ENCODE peak calls at places on chromosomes 2 and 18, in ten cellular contexts. R is adrenal gland; L is effector memory CD4-positive, alpha-beta T cell; A is GM03348; B is A172; H is stimulated activated CD8-positive, alpha-beta memory T cell treated with anti-CD3 and anti-CD28 coated beads, Interleukin-15, amount 100 ng/mL, for 1 hour; Z is T-helper 2 cell; C is dorsolateral prefrontal cortex; X is NCI-H1417; I is NCI-H510A. G is an unnamed sample.
A peak's percentile ranks its signal among the peaks of the same experiment; 100 is the strongest.

GRCh38 chr2:181354626-181355025 is 102.6 kb upstream of the ITGA4 start:
- DNase-seq in R (no peak), L (no peak), A (peak; percentile 77), B (peak; percentile 21), H (no peak), Z (no peak), C (no peak), X (no peak), I (no peak), G (no peak)

GRCh38 chr18:77865853-77866252 is 616.2 kb downstream of the GALR1 start:
- DNase-seq in R (no peak), L (no peak), A (no peak), B (no peak), H (no peak), Z (no peak), C (no peak), X (no peak), I (no peak), G (no peak)

GRCh38 chr2:53631313-53632125 is 136.1 kb upstream of the CHAC2 start:
- DNase-seq in R (no peak), L (no peak), A (no peak), B (no peak), H (no peak), Z (no peak), C (no peak), X (no peak), I (no peak), G (no peak)

GRCh38 chr18:10989486-10989885 is 159.9 kb downstream of the PIEZO2 start:
- DNase-seq in R (no peak), L (no peak), A (no peak), B (no peak), H (no peak), Z (no peak), C (no peak), X (no peak), I (no peak), G (no peak)

GRCh38 chr2:37472959-37473358 is 128.5 kb downstream of the QPCT start:
- DNase-seq in R (no peak), L (no peak), A (peak; percentile 62), B (peak; percentile 35), H (no peak), Z (no peak), C (no peak), X (peak; percentile 24), I (no peak), G (no peak)

GRCh38 chr2:98472961-98473746 is 28.5 kb downstream of the INPP4A start:
- DNase-seq in R (no peak), L (no peak), A (no peak), B (no peak), H (no peak), Z (no peak), C (no peak), X (no peak), I (no peak), G (no peak)

GRCh38 chr2:120516323-120517314 is 170.7 kb downstream of the INHBB start:
- DNase-seq in R (no peak), L (no peak), A (no peak), B (no peak), H (no peak), Z (no peak), C (no peak), X (no peak), I (no peak), G (no peak)

GRCh38 chr2:236656721-236657120 is 87.1 kb downstream of the ACKR3 start:
- DNase-seq in R (no peak), L (no peak), A (no peak), B (no peak), H (no peak), Z (no peak), C (no peak), X (no peak), I (no peak), G (no peak)

GRCh38 chr2:97931851-97932211 is 63.9 kb downstream of the TMEM131 start:
- DNase-seq in R (no peak), L (no peak), A (no peak), B (no peak), H (no peak), Z (no peak), C (no peak), X (no peak), I (no peak), G (no peak)

GRCh38 chr2:67311536-67311935 is 85.6 kb upstream of the ETAA1 start:
- DNase-seq in R (no peak), L (no peak), A (no peak), B (peak; percentile 93), H (no peak), Z (no peak), C (no peak), X (no peak), I (no peak), G (no peak)

GRCh38 chr2:28534817-28535216 is 39.0 kb downstream of the PLB1 start:
- DNase-seq in R (no peak), L (no peak), A (no peak), B (no peak), H (no peak), Z (no peak), C (no peak), X (no peak), I (no peak), G (no peak)

GRCh38 chr2:205688417-205689200 is 6.3 kb downstream of the NRP2 start:
- DNase-seq in R (peak; percentile 56), L (no peak), A (no peak), B (no peak), H (no peak), Z (no peak), C (no peak), X (no peak), I (no peak), G (no peak)

GRCh38 chr2:238296638-238297457 is 8.4 kb upstream of the PER2 start:
- DNase-seq in R (no peak), L (no peak), A (no peak), B (no peak), H (no peak), Z (no peak), C (no peak), X (no peak), I (no peak), G (no peak)

GRCh38 chr2:111919794-111920608 is 21.6 kb downstream of the MERTK start:
- DNase-seq in R (peak; percentile 87), L (no peak), A (no peak), B (no peak), H (no peak), Z (no peak), C (peak; percentile 72), X (no peak), I (no peak), G (no peak)

GRCh38 chr2:18752667-18753422 is 163.5 kb upstream of the NT5C1B start:
- DNase-seq in R (no peak), L (no peak), A (peak; percentile 4), B (no peak), H (no peak), Z (no peak), C (no peak), X (no peak), I (peak; percentile 44), G (no peak)

GRCh38 chr18:54233228-54233625 is 8.8 kb upstream of the MBD2 start:
- DNase-seq in R (no peak), L (no peak), A (no peak), B (no peak), H (no peak), Z (no peak), C (no peak), X (no peak), I (no peak), G (no peak)

GRCh38 chr2:179550849-179551248 is 286.2 kb upstream of the SESTD1 start:
- DNase-seq in R (no peak), L (no peak), A (no peak), B (no peak), H (no peak), Z (no peak), C (no peak), X (no peak), I (no peak), G (no peak)

GRCh38 chr2:119108186-119108585 is 50.4 kb downstream of the C1QL2 start:
- DNase-seq in R (no peak), L (no peak), A (no peak), B (no peak), H (no peak), Z (no peak), C (no peak), X (no peak), I (no peak), G (no peak)

GRCh38 chr2:144210076-144210475 is 309.8 kb downstream of the ZEB2 start:
- DNase-seq in R (no peak), L (no peak), A (no peak), B (no peak), H (no peak), Z (no peak), C (no peak), X (no peak), I (no peak), G (no peak)